ENCODE peak calls at places on chromosomes 16 and 17, in eight cellular contexts. T is body of pancreas; Y is iPS DF 6.9; K is CD8-positive, alpha-beta T cell; D is left ventricle myocardium inferior; X is heart left ventricle; B is GM23338; Z is naive thymus-derived CD4-positive, alpha-beta T cell. E is an unnamed sample.

GRCh38 chr16:9647981-9648701 is 534.1 kb downstream of the GRIN2A start:
- DNase-seq in K (no peak), Y (no peak), Z (no peak), T (peak; percentile 43), X (no peak), D (no peak), B (peak; percentile 80), E (no peak)

GRCh38 chr17:62750502-62751349 is 57.4 kb downstream of the MARCHF10 start:
- DNase-seq in K (no peak), B (peak; percentile 61), D (no peak), X (no peak), Y (no peak), Z (no peak), T (peak; percentile 41), E (no peak)

GRCh38 chr17:37614391-37614790 is 5.2 kb upstream of the SYNRG start:
- DNase-seq in K (no peak), Z (no peak), D (no peak), B (no peak), T (no peak), X (no peak), Y (no peak), E (no peak)

GRCh38 chr17:77090476-77090875 is 50.3 kb upstream of the SEC14L1 start:
- DNase-seq in X (no peak), K (no peak), Y (no peak), D (no peak), B (no peak), Z (no peak), T (no peak), E (no peak)

GRCh38 chr17:66915204-66915611 is 49.3 kb upstream of the CACNG4 start:
- DNase-seq in T (peak; percentile 38), Y (no peak), X (no peak), D (no peak), K (no peak), B (peak; percentile 31), Z (no peak), E (no peak)

GRCh38 chr16:31472559-31473203 is 729 bp downstream of the TGFB1I1 start:
- DNase-seq in T (peak; percentile 78), D (peak; percentile 88), Y (no peak), B (peak; percentile 92), X (peak; percentile 94), K (peak; percentile 57), Z (no peak), E (peak; percentile 94)

GRCh38 chr17:8986295-8986694 is 20.8 kb upstream of the PIK3R5 start:
- DNase-seq in Y (no peak), K (no peak), T (no peak), D (no peak), Z (no peak), B (no peak), X (no peak), E (no peak)

GRCh38 chr17:28402224-28402630 is 3.8 kb downstream of the SLC46A1 start:
- DNase-seq in Y (no peak), Z (no peak), T (no peak), K (no peak), X (no peak), B (peak; percentile 66), D (no peak), E (no peak)

GRCh38 chr16:89563639-89564392 is 3.3 kb downstream of the RPL13 start:
- DNase-seq in T (no peak), X (no peak), D (no peak), K (peak; percentile 40), Y (no peak), B (no peak), Z (no peak), E (no peak)

GRCh38 chr17:29595943-29596774 is 3.2 kb downstream of the ANKRD13B start:
- DNase-seq in B (no peak), D (no peak), Z (no peak), X (peak; percentile 18), Y (no peak), T (no peak), K (peak; percentile 19), E (no peak)

GRCh38 chr16:53580038-53580802 is 77.2 kb upstream of the AKTIP start:
- DNase-seq in T (no peak), X (no peak), D (no peak), Z (no peak), B (no peak), K (no peak), Y (no peak), E (no peak)

GRCh38 chr16:48622456-48623303 is 12.7 kb upstream of the N4BP1 start:
- DNase-seq in D (no peak), K (no peak), X (no peak), Z (no peak), Y (no peak), B (no peak), T (no peak), E (no peak)

DNA sequence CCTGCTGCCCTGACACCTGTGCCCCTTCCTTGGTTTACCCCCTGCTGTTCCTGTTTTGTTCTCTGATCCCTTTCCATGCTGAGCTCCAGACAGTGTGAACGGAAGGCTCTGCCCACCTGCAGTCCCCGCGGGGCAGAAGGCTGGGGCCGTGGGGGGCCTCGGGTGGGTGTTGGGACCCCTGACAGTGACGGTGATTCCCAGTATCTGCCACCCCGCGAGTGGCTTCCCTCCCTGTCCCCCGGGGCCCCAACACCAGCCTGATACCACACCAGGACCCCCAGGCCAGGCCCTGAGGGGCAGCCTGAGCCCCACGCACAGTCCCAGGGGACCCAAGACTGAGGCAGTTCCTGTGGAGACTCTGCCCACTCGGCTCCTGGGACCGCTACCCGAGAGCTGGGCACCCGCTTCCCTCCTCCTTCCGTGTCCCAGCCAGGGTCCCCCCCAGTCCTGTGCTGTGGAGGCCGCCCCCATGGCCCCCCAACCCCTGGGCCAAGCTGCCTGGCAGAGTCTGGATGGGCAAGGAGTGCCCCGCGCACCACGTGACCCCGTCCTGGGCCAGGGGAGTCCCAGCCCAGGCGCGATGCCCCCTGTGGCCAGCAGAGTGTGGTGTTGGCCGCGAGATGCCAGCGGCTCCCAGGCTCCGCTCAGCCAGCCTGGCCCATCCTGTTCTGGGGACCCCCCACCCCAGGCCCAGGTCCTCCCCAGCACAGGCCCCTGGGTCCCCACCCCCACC is 10.0 kb upstream of the C1QTNF8 start:
- DNase-seq in Y (no peak), D (peak; percentile 47), Z (peak; percentile 40), B (peak; percentile 85), X (peak; percentile 70), K (peak; percentile 35), T (peak; percentile 75), E (peak; percentile 84)
- H3K4me1 ChIP-seq in Y (no peaks in the 10 kb centered on the region), D (peaks cover 7% of the 10 kb centered on the region), Z (no peaks in the 10 kb centered on the region), B (no peaks in the 10 kb centered on the region), X (peaks cover 7% of the 10 kb centered on the region), K (no peaks in the 10 kb centered on the region), T (peaks cover 18% of the 10 kb centered on the region), E (peaks cover 4% of the 10 kb centered on the region)

GRCh38 chr16:85371948-85372347 is 241.2 kb upstream of the GSE1 start:
- DNase-seq in Z (no peak), T (no peak), B (no peak), Y (no peak), K (no peak), X (no peak), D (no peak), E (no peak)

GRCh38 chr16:85369060-85369459 is 244.1 kb upstream of the GSE1 start:
- DNase-seq in K (no peak), Z (no peak), B (no peak), X (no peak), D (no peak), T (no peak), Y (no peak), E (no peak)

GRCh38 chr16:85370881-85371651 is 242.1 kb upstream of the GSE1 start:
- DNase-seq in Y (no peak), X (no peak), D (no peak), B (no peak), T (no peak), K (no peak), Z (no peak), E (peak; percentile 67)

GRCh38 chr16:85369741-85370528 is 243.2 kb upstream of the GSE1 start:
- DNase-seq in D (peak; percentile 47), Z (peak; percentile 54), K (peak; percentile 29), B (peak; percentile 79), T (peak; percentile 46), Y (no peak), X (no peak), E (peak; percentile 67)

DNA sequence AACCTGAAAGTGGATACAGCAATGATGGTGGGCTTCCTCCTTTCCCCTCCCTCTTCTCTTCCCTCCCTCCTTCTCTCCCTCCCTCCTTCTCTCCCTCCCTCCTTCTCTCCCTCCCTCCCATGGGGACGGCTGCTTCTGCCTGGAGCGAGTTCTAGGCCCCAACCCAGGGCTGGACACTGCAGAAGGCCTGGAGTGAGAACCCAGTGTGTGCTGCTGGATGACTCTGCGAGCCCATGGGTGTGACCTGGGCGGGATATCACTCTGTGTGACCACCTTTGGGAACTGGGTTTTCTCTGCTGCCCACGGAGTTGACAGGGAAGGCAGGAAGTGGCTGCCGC is 242.6 kb upstream of the GSE1 start:
- DNase-seq in Y (no peak), X (no peak), B (no peak), D (no peak), T (no peak), Z (no peak), K (no peak), E (no peak)
- H3K4me3 ChIP-seq in Y (no peak overlapping the region), X (no peak overlapping the region), B (no peak overlapping the region), D (no peak overlapping the region), T (no peak overlapping the region), Z (no peak overlapping the region), K (no peak overlapping the region), E (no peak overlapping the region)

GRCh38 chr17:68302666-68303065 is 11.4 kb downstream of the ARSG start:
- DNase-seq in Y (no peak), X (no peak), B (no peak), K (no peak), Z (no peak), D (no peak), T (no peak), E (no peak)

GRCh38 chr17:68301438-68301959 is 10.2 kb downstream of the ARSG start:
- DNase-seq in T (no peak), Y (no peak), Z (no peak), D (no peak), X (no peak), K (no peak), B (no peak), E (no peak)

GRCh38 chr17:68302066-68302564 is 10.8 kb downstream of the ARSG start:
- DNase-seq in K (no peak), Z (no peak), Y (no peak), B (no peak), T (no peak), D (no peak), X (no peak), E (peak; percentile 67)

GRCh38 chr17:68307443-68307842 is 16.1 kb downstream of the ARSG start:
- DNase-seq in Y (no peak), K (no peak), X (no peak), Z (no peak), B (no peak), D (no peak), T (no peak), E (no peak)

DNA sequence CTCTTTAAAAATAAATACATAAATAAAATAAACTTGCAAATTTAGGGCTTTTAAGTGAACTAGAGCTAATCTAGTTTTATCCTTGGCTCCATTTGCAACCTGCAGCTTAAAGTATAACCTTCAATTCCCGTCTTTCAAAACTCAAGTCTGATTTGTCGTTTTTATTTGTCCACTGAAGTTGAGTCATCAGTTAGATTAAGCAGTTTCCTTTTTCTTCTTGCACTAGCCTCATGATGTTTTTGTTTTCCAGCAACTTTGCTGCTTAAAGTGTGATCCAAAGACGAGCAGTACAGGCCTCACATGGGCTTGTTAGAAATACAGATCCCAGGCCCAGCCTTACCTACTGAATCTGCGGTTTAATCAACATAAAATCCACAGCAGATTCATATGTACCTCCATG is 13.8 kb downstream of the ARSG start:
- DNase-seq in Y (no peak), T (no peak), K (no peak), Z (no peak), D (no peak), X (no peak), B (no peak), E (no peak)
- H3K4me1 ChIP-seq in Y (peaks cover 2% of the 10 kb centered on the region), T (peaks cover 6% of the 10 kb centered on the region), K (peaks cover 10% of the 10 kb centered on the region), Z (peaks cover 9% of the 10 kb centered on the region), D (peaks cover 7% of the 10 kb centered on the region), X (no peaks in the 10 kb centered on the region), B (no peaks in the 10 kb centered on the region), E (peaks cover 7% of the 10 kb centered on the region)

GRCh38 chr16:82011199-82011641 is at the start of gene SDR42E1:
- DNase-seq in K (peak; percentile 82), Y (no peak), B (peak; percentile 13), X (no peak), D (no peak), Z (peak; percentile 70), T (peak; percentile 80), E (no peak)
- H3K4me3 ChIP-seq in K (peak within 1 kb of the TSS; percentile 71), Y (no peak within 1 kb of the TSS), B (no peak within 1 kb of the TSS), X (peak within 1 kb of the TSS; percentile 36), D (peak within 1 kb of the TSS; percentile 60), Z (peak within 1 kb of the TSS; percentile 75), T (peak within 1 kb of the TSS; percentile 79), E (peak within 1 kb of the TSS; percentile 34)